ENCODE peak calls at places on chromosomes 6 and 20, in four cellular contexts. S is GM23248, V is heart right ventricle, G is AG09309. N is an unnamed sample.
A peak's percentile ranks its signal among the peaks of the same experiment; 100 is the strongest.

GRCh38 chr6:3868544-3868943 is 19.4 kb downstream of the FAM50B start:
- DNase-seq in G (peak; percentile 52), V (no peak), S (peak; percentile 80), N (no peak)

GRCh38 chr6:90406142-90406794 is 109.6 kb upstream of the BACH2 start:
- DNase-seq in S (peak; percentile 74), V (no peak), G (no peak), N (peak; percentile 8)

GRCh38 chr20:47370214-47370613 is 13.7 kb upstream of the ZMYND8 start:
- DNase-seq in V (no peak), G (no peak), S (no peak), N (no peak)

GRCh38 chr20:63697357-63697867 is 960 bp downstream of the TNFRSF6B start:
- DNase-seq in S (no peak), G (no peak), V (peak; percentile 6), N (no peak)

GRCh38 chr6:158008894-158009891 is 27.5 kb downstream of the SYNJ2 start:
- DNase-seq in S (peak; percentile 84), G (no peak), V (peak; percentile 63), N (peak; percentile 42)

GRCh38 chr6:96520039-96520850 is 1.4 kb upstream of the UFL1 start:
- DNase-seq in G (no peak), S (peak; percentile 28), V (no peak), N (no peak)

GRCh38 chr20:9215539-9215938 is 146.7 kb downstream of the PLCB4 start:
- DNase-seq in S (peak; percentile 34), V (no peak), G (no peak), N (peak; percentile 11)

GRCh38 chr20:50982372-50982771 is 23.8 kb downstream of the MOCS3 start:
- DNase-seq in V (no peak), S (peak; percentile 96), G (no peak), N (no peak)

GRCh38 chr20:9615118-9615517 is 100.7 kb downstream of the LAMP5 start:
- DNase-seq in G (no peak), S (no peak), V (no peak), N (no peak)

GRCh38 chr6:13273931-13274706 is 54.2 kb downstream of the TBC1D7 start:
- DNase-seq in S (no peak), G (no peak), V (no peak), N (peak; percentile 81)

GRCh38 chr6:8336406-8336805 is 98.9 kb downstream of the SLC35B3 start:
- DNase-seq in G (no peak), S (no peak), V (no peak), N (no peak)

GRCh38 chr20:32743237-32744112 is at the start of gene COMMD7:
- DNase-seq in S (peak; percentile 78), V (peak; percentile 65), G (no peak), N (peak; percentile 80)

GRCh38 chr20:25135031-25135430 is 53.1 kb upstream of the VSX1 start:
- DNase-seq in V (no peak), S (no peak), G (no peak), N (no peak)

GRCh38 chr6:126174697-126175096 is 165.2 kb upstream of the CENPW start:
- DNase-seq in G (no peak), V (no peak), S (no peak), N (no peak)

GRCh38 chr20:13336308-13337089 is 115.4 kb downstream of the ISM1 start:
- DNase-seq in S (peak; percentile 81), V (no peak), G (peak; percentile 55), N (no peak)

GRCh38 chr6:21500894-21501293 is 92.7 kb upstream of the SOX4 start:
- DNase-seq in S (no peak), V (no peak), G (no peak), N (no peak)

GRCh38 chr20:57603120-57603519 is 17.1 kb downstream of the ZBP1 start:
- DNase-seq in V (no peak), S (no peak), G (no peak), N (no peak)

GRCh38 chr6:161493731-161494130 is 219.9 kb upstream of the AGPAT4 start:
- DNase-seq in G (no peak), S (peak; percentile 12), V (no peak), N (no peak)

GRCh38 chr20:18679020-18679419 is 91.2 kb downstream of the DTD1 start:
- DNase-seq in G (no peak), V (no peak), S (peak; percentile 4), N (peak; percentile 56)

GRCh38 chr6:165184192-165184979 is 125.0 kb downstream of the C6orf118 start:
- DNase-seq in V (peak; percentile 20), S (peak; percentile 72), G (peak; percentile 17), N (no peak)

GRCh38 chr6:134519456-134519855 is 201.5 kb upstream of the SGK1 start:
- DNase-seq in G (no peak), S (no peak), V (peak; percentile 52), N (peak; percentile 56)

GRCh38 chr20:4726710-4727391 is 5.1 kb downstream of the PRND start:
- DNase-seq in S (peak; percentile 92), G (peak; percentile 66), V (no peak), N (peak; percentile 60)

GRCh38 chr6:117615981-117616961 is 14.0 kb upstream of the GOPC start:
- DNase-seq in V (no peak), G (peak; percentile 87), S (peak; percentile 8), N (no peak)

GRCh38 chr20:8196096-8196495 is 64.0 kb downstream of the PLCB1 start:
- DNase-seq in S (peak; percentile 4), G (no peak), V (no peak), N (no peak)

GRCh38 chr6:149147939-149148718 is 169.4 kb upstream of the TAB2 start:
- DNase-seq in S (no peak), V (no peak), G (no peak), N (peak; percentile 34)

GRCh38 chr20:50575869-50576720 is 65.9 kb downstream of the PTPN1 start:
- DNase-seq in S (peak; percentile 79), V (peak; percentile 61), G (no peak), N (peak; percentile 76)

GRCh38 chr6:63589955-63590411 is 17.7 kb downstream of the LOC128125822 start:
- DNase-seq in G (no peak), S (peak; percentile 39), V (no peak), N (no peak)

DNA sequence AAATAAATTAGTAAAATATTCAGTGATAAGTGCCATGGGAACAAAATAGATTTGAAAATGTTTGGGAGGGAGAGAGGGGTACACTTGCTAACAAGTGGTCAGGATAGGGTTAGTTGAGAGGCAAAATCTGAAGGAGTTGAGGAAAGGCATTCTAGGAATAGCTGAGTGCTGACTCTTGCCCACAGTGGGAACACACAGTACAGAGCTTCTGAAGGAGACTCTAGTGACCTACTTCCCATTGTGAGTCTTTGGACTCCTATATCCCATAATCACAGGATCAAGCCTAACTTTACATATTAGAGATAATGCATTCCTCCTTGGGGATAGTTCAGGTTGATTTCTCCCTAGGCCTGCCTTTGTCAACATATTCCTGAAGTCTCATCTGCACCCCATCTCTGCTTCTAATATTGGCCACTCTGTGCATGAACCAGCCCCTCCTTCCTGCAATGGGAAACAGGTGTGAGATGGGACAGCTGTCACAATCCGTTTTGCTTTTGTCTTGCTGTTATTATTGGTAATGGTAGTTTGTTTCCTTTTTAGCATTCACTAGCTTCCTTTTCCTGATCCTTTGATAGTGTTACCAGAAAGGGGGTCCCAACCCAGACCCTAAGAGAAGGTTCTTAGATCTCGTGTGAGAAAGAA is 2.6 kb upstream of the TRIM38 start:
- DNase-seq in V (no peak), S (peak; percentile 59), G (no peak), N (peak; percentile 36)
- H3K4me3 ChIP-seq in V (no peak overlapping the region), S (no peak overlapping the region), G (no peak overlapping the region), N (no peak overlapping the region)

DNA sequence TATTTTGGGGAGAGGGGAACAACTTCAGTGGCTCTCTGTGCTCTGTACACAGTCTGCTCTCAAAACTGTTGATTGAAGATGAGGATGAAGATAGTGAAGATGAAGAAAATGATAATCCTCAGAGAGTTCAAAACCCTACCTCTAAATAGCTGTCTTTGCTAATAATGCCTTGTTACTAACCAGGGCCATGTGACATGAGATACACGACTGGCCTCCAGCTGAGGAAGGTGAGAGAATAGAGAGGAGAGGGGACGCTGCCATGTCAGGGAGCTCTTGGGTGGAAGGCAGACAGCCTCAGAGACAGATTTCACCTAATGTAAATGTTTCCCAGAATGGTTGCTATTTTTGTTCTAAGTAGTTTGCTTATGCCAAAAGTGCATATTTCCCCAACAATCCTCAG is 138.5 kb downstream of the ELOVL4 start:
- DNase-seq in G (no peak), V (no peak), S (no peak), N (no peak)
- H3K4me3 ChIP-seq in G (no peak overlapping the region), V (no peak overlapping the region), S (no peak overlapping the region), N (no peak overlapping the region)

DNA sequence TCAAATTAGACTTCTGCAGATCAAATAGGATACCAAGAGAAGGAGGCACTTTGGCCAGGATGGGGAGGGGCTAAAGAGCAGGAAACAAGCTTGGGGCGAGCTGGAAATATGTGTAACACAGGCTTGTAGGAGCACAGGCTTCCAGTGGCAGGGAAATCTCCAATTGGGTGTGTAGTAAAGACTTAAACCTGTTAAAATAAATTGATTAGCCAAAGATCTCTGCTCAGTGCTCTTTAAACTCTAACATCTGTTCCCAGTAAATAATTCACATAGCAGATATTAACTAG is 93.3 kb upstream of the MLN start:
- DNase-seq in S (no peak), V (no peak), G (no peak), N (no peak)
- H3K4me3 ChIP-seq in S (no peak overlapping the region), V (no peak overlapping the region), G (no peak overlapping the region), N (no peak overlapping the region)

GRCh38 chr6:87832025-87832825 is 130.2 kb upstream of the AKIRIN2 start:
- DNase-seq in V (no peak), S (peak; percentile 63), G (no peak), N (peak; percentile 63)
- H3K4me3 ChIP-seq in V (no peak overlapping the region), S (peak overlapping the region; percentile 80), G (peak overlapping the region; percentile 39), N (peak overlapping the region; percentile 67)

DNA sequence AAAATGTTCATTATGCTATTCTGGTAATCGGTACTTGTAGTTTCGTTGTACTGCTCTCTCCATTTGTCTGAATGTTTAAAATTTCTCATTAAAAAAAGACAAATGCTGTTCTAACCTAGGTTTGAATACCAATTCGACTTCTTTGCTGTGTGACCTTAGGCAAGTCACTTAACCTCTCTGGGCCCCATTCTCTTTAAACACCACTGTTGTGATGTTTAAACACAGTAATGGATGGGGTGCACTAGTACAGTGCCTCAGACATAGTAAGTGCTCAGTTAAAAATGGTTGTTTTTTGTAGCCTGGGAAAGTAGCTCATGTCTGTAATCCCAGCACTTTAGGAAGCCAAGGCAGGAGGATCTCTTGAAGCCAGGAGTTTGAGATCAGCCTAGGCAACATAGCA is 138.5 kb downstream of the MRPL14 start:
- DNase-seq in S (no peak), V (no peak), G (no peak), N (no peak)
- H3K4me3 ChIP-seq in S (no peak overlapping the region), V (no peak overlapping the region), G (no peak overlapping the region), N (no peak overlapping the region)